ENCODE peak calls at places on chromosome 1, in five cellular contexts. G is HuH-7.5, O is left ventricle myocardium inferior, C is substantia nigra, D is ELF-1. F is an unnamed sample.

GRCh38 chr1:33433509-33434362 is 2.8 kb upstream of the PHC2 start:
- DNase-seq in G (no peak), D (peak), C (no peak), O (no peak), F (peak)

GRCh38 chr1:59994302-59995198 is 68.0 kb upstream of the CYP2J2 start:
- DNase-seq in G (no peak), D (no peak), C (no peak), O (no peak), F (no peak)

GRCh38 chr1:59332983-59333382 is 36.1 kb downstream of the FGGY start:
- DNase-seq in G (no peak), C (no peak), D (no peak), O (no peak), F (no peak)

GRCh38 chr1:53115403-53116306 is 26.8 kb downstream of the SLC1A7 start:
- DNase-seq in C (no peak), D (peak), G (no peak), O (no peak), F (no peak)

GRCh38 chr1:2088434-2088833 is 38.2 kb downstream of the PRKCZ start:
- DNase-seq in C (peak), O (no peak), G (no peak), D (peak), F (peak)

GRCh38 chr1:150185481-150185880 is 35.8 kb downstream of the PLEKHO1 start:
- DNase-seq in G (no peak), O (no peak), C (no peak), D (no peak), F (no peak)

GRCh38 chr1:8004113-8004802 is 21.9 kb downstream of the ERRFI1 start:
- DNase-seq in G (no peak), C (peak), O (peak), D (no peak), F (peak)

GRCh38 chr1:37158113-37158749 is 123.9 kb upstream of the GRIK3 start:
- DNase-seq in C (peak), O (no peak), G (no peak), D (no peak), F (peak)

GRCh38 chr1:31101147-31101502 is 35.6 kb upstream of the PUM1 start:
- DNase-seq in O (no peak), G (no peak), D (no peak), C (no peak), F (no peak)